ENCODE peak calls at places on chromosomes 16 and 17, in four cellular contexts. O is Peyer's patch, S is pancreas, U is BJ. I is an unnamed sample. For H3K36me3, the result is how much of the 10 kb centered on the place peaks cover.

GRCh38 chr16:50640919-50641817 is 39.9 kb downstream of the SNX20 start:
- DNase-seq in O (no peak), S (no peak), U (no peak), I (no peak)

GRCh38 chr17:29612404-29613370 is 10.0 kb downstream of the CORO6 start:
- DNase-seq in O (no peak), S (peak), U (no peak), I (no peak)

GRCh38 chr17:58275417-58275816 is 5.3 kb downstream of the MPO start:
- DNase-seq in O (no peak), S (no peak), U (no peak), I (no peak)

GRCh38 chr17:28811594-28812135 is 30.9 kb downstream of the FAM222B start:
- DNase-seq in O (no peak), S (no peak), U (no peak), I (no peak)

GRCh38 chr16:77190478-77191258 is at the start of gene MON1B:
- DNase-seq in O (peak), S (peak), U (peak), I (peak)

GRCh38 chr16:68369697-68370096 is 58.9 kb downstream of the PRMT7 start:
- DNase-seq in O (peak), S (peak), U (no peak), I (no peak)

GRCh38 chr17:80586464-80587228 is 42.0 kb downstream of the RPTOR start:
- DNase-seq in O (no peak), S (no peak), U (no peak), I (no peak)

GRCh38 chr17:2405247-2405926 is 4.5 kb upstream of the MNT start:
- DNase-seq in O (no peak), S (no peak), U (peak), I (peak)

GRCh38 chr17:2259769-2260536 is 43.6 kb downstream of the SMG6 start:
- DNase-seq in O (peak), S (no peak), U (no peak), I (no peak)

GRCh38 chr17:34569591-34569990 is 9.8 kb upstream of the TMEM132E start:
- DNase-seq in O (no peak), S (no peak), U (no peak), I (no peak)

GRCh38 chr16:20409398-20410152 is at the start of gene ACSM5:
- DNase-seq in O (no peak), S (peak), U (no peak), I (peak)

GRCh38 chr17:32502013-32502412 is 15.2 kb downstream of the CDK5R1 start:
- DNase-seq in O (no peak), S (no peak), U (no peak), I (no peak)

GRCh38 chr16:12063435-12063834 is 86.9 kb downstream of the SNX29 start:
- DNase-seq in O (no peak), S (no peak), U (no peak), I (no peak)

GRCh38 chr16:72921106-72921505 is 126.8 kb downstream of the ZFHX3 start:
- DNase-seq in O (no peak), S (no peak), U (no peak), I (no peak)

GRCh38 chr17:74924250-74924948 is at the start of gene OTOP2:
- DNase-seq in O (no peak), S (no peak), U (no peak), I (no peak)

GRCh38 chr17:21524211-21524591 is 148.0 kb downstream of the KCNJ12 start:
- DNase-seq in O (no peak), S (no peak), U (no peak), I (no peak)

GRCh38 chr16:23748630-23749029 is 6.2 kb upstream of the CHP2 start:
- DNase-seq in O (no peak), S (no peak), U (no peak), I (no peak)

GRCh38 chr16:50121721-50122445 is 31.2 kb upstream of the TENT4B start:
- DNase-seq in O (peak), S (no peak), U (no peak), I (no peak)

GRCh38 chr16:82580293-82580900 is 46.4 kb upstream of the CDH13 start:
- DNase-seq in O (no peak), S (no peak), U (no peak), I (no peak)

DNA sequence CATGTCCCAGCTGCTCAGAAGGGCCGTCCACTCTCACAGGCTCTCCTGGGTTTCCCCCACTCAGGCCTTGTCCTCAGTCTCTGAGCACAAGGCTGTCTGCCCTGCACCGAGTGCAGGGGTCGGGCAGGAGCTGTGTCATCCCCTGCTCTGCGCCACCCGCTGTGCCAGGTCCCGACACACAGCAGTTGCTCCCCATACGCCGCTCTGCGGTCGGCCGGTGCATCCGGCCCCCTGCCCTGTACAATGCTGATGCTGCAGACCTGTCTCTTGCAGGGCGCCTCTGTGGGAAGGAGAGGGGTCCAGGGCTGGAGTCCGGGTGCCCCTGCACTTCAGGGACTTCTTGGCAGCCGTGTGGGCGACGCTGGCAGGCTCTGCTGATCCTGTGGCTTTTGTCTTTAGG is 6.1 kb downstream of the TSC2 start:
- DNase-seq in O (no peak), S (peak), U (no peak), I (no peak)
- H3K36me3 ChIP-seq in O (under half), S (under half), U (under half), I (under half)

DNA sequence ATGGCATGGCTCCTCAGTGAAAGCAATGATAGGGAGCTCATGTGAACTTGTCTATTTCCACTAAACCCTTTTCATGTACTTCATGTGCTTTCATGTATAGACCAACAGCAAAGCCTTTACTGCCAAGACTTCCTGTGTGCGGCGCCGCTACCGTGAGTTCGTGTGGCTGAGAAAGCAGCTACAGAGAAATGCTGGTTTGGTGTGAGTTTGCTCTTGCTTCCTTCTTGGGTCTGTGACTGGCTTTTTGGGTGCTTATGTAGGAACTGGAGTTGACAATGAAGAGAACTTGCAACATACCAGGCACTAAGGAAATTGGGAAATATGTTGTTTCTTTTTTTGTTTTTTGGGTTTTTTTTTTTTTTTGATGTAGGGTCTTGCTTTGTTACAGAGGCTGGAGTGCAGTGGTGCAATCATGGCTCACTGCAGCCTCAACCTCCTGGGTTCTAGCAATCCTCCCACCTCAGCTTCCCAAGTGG is 5.7 kb downstream of the SNX11 start:
- DNase-seq in O (peak), S (no peak), U (no peak), I (no peak)
- H3K4me3 ChIP-seq in O (no peak), S (no peak), U (no peak), I (no peak)

GRCh38 chr16:14611660-14612059 is 18.4 kb downstream of the PARN start:
- DNase-seq in O (no peak), S (no peak), U (no peak), I (no peak)

GRCh38 chr16:14618566-14618965 is 11.5 kb downstream of the PARN start:
- DNase-seq in O (no peak), S (no peak), U (no peak), I (no peak)

GRCh38 chr16:14609716-14610115 is 20.3 kb downstream of the PARN start:
- DNase-seq in O (no peak), S (no peak), U (no peak), I (no peak)

GRCh38 chr16:14616280-14616679 is 13.8 kb downstream of the PARN start:
- DNase-seq in O (no peak), S (no peak), U (no peak), I (no peak)

DNA sequence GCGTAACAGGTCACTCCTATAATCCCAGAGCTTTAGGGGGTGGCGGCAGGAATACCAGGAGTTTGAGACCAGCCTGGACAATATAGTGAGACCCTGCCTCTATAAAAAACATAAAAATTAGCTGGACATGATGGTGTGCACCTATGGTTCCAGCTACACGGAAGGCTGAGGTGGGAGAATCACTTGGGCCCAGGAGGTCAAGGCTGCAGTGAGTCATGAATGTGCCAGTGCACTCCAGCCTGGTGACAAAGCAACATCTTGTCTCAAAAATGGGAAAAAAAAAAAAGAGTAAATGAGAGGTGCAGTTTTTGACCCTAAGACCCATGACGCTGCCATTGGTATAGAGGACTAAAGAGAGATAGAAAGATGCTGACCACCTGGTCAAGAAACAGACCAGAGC is 16.1 kb downstream of the PARN start:
- DNase-seq in O (no peak), S (no peak), U (no peak), I (no peak)
- H3K36me3 ChIP-seq in O (under half), S (under half), U (under half), I (half or more)

DNA sequence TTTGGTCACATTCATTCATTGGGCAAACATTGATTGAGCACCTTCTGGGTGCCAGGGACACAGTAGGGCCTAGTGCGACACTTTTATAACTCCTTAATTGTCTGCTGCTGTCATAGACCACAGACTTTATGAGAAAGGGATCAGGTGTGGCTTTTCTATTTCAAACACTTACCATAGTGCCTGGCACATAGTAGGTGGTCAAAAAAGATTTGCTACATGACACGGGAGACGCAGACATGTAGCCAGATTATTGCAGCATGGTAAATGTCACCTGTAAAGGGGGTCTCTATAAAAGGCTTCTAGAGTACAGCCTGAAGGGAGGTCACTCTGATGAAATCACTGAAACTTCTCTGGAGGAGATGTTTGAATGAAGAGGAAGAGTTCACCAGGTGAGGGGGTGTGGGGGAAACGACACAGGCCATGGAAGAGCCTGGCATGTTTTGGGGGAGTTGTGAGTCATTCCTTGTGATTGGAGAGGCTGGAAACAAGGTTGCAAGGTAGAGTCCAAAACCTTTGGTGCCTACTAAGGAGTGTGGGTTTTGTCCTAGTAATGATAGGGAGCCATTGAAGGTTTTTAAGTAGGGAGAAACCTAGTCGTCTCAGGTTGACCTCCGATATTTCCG is 1.6 kb downstream of the RSAD1 start:
- DNase-seq in O (no peak), S (peak), U (no peak), I (no peak)
- H3K4me3 ChIP-seq in O (no peak), S (no peak), U (no peak), I (peak)

GRCh38 chr17:62674363-62674739 is 46.9 kb downstream of the MRC2 start:
- DNase-seq in O (no peak), S (no peak), U (no peak), I (no peak)

GRCh38 chr17:62674841-62675240 is 47.4 kb downstream of the MRC2 start:
- DNase-seq in O (no peak), S (no peak), U (no peak), I (no peak)

GRCh38 chr17:62673614-62674362 is 46.3 kb downstream of the MRC2 start:
- DNase-seq in O (no peak), S (no peak), U (no peak), I (no peak)

GRCh38 chr17:62671553-62671952 is 44.1 kb downstream of the MRC2 start:
- DNase-seq in O (no peak), S (no peak), U (no peak), I (no peak)

GRCh38 chr17:62672957-62673356 is 45.5 kb downstream of the MRC2 start:
- DNase-seq in O (no peak), S (no peak), U (no peak), I (no peak)
- H3K36me3 ChIP-seq in O (under half), S (under half), U (half or more), I (under half)

GRCh38 chr17:20190605-20191004 is 181.4 kb downstream of the SPECC1 start:
- DNase-seq in O (no peak), S (no peak), U (no peak), I (no peak)

GRCh38 chr17:20187049-20187448 is 177.9 kb downstream of the SPECC1 start:
- DNase-seq in O (no peak), S (no peak), U (no peak), I (no peak)

GRCh38 chr17:20191066-20191465 is 181.9 kb downstream of the SPECC1 start:
- DNase-seq in O (no peak), S (no peak), U (peak), I (peak)

GRCh38 chr17:20189322-20189721 is 180.2 kb downstream of the SPECC1 start:
- DNase-seq in O (no peak), S (no peak), U (no peak), I (peak)

DNA sequence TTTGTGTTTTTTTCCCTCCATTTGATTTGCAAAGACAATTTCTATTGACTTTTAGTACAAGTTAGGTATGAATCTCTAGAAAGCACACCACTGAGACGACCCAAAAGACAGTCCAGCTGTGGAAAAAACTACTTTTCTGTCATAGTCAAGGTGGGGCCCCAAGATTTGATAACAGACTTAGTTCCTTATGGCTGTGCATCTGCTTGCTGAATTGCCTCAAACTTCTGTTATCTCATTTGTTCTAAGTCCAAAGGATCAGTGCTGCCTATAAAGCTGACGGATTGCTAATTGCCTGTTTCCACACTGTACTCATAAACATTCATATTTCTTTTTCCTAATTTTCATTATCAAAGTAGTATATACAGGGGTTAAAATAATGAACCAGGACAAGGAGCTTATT is 180.8 kb downstream of the SPECC1 start:
- DNase-seq in O (no peak), S (no peak), U (no peak), I (no peak)
- H3K4me3 ChIP-seq in O (no peak), S (no peak), U (no peak), I (no peak)

GRCh38 chr17:27793168-27793905 is 7.0 kb downstream of the NOS2 start:
- DNase-seq in O (no peak), S (no peak), U (no peak), I (peak)
- H3K36me3 ChIP-seq in O (under half), S (under half), U (under half), I (under half)

GRCh38 chr17:45396496-45397205 is 36.0 kb downstream of the ARHGAP27 start:
- DNase-seq in O (no peak), S (no peak), U (no peak), I (no peak)

GRCh38 chr17:45395569-45396415 is 36.9 kb downstream of the ARHGAP27 start:
- DNase-seq in O (no peak), S (no peak), U (no peak), I (no peak)

GRCh38 chr17:45393477-45393876 is 39.2 kb downstream of the ARHGAP27 start:
- DNase-seq in O (no peak), S (no peak), U (no peak), I (no peak)

GRCh38 chr17:45394001-45394912 is 38.4 kb downstream of the ARHGAP27 start:
- DNase-seq in O (no peak), S (no peak), U (no peak), I (no peak)

GRCh38 chr17:45394913-45395568 is 37.6 kb downstream of the ARHGAP27 start:
- DNase-seq in O (peak), S (peak), U (peak), I (peak)
- H3K4me3 ChIP-seq in O (no peak), S (no peak), U (peak), I (no peak)

I was measured in MG63.